ENCODE peak calls at places on chromosomes 7 and 10, in nine cellular contexts. M, N, I, X, H, E, W, Y and Z are unnamed samples.

GRCh38 chr7:141686670-141687069 is 15.3 kb downstream of the DENND11 start:
- DNase-seq in M (no peak), N (no peak), I (no peak), X (no peak), H (no peak), E (no peak), W (no peak), Y (no peak), Z (peak)

GRCh38 chr10:102404361-102405107 is 9.0 kb downstream of the NFKB2 start:
- DNase-seq in M (no peak), N (no peak), I (no peak), X (no peak), H (no peak), E (no peak), W (no peak), Y (no peak), Z (no peak)

GRCh38 chr10:3027866-3028265 is 39.5 kb upstream of the PFKP start:
- DNase-seq in M (no peak), N (no peak), I (no peak), X (no peak), H (no peak), E (no peak), W (no peak), Y (no peak), Z (no peak)

GRCh38 chr10:117501460-117502035 is 41.0 kb upstream of the EMX2 start:
- DNase-seq in M (no peak), N (no peak), I (peak), X (no peak), H (no peak), E (no peak), W (no peak), Y (no peak), Z (no peak)

GRCh38 chr7:2732959-2733584 is 45.1 kb downstream of the AMZ1 start:
- DNase-seq in M (no peak), N (no peak), I (no peak), X (no peak), H (no peak), E (peak), W (no peak), Y (no peak), Z (peak)

GRCh38 chr7:100856871-100857282 is 4.4 kb downstream of the SLC12A9 start:
- DNase-seq in M (no peak), N (no peak), I (no peak), X (no peak), H (no peak), E (no peak), W (no peak), Y (no peak), Z (no peak)

GRCh38 chr7:18402488-18403183 is 92.9 kb upstream of the HDAC9 start:
- DNase-seq in M (no peak), N (no peak), I (no peak), X (no peak), H (peak), E (no peak), W (no peak), Y (no peak), Z (peak)

GRCh38 chr7:55552320-55553086 is 19.8 kb downstream of the VOPP1 start:
- DNase-seq in M (no peak), N (no peak), I (no peak), X (no peak), H (peak), E (peak), W (no peak), Y (no peak), Z (peak)

GRCh38 chr10:44253769-44254462 is 131.0 kb downstream of the CXCL12 start:
- DNase-seq in M (no peak), N (no peak), I (peak), X (no peak), H (no peak), E (no peak), W (no peak), Y (no peak), Z (peak)

GRCh38 chr7:134446923-134447322 is 12.0 kb downstream of the AKR1B1 start:
- DNase-seq in M (no peak), N (no peak), I (no peak), X (no peak), H (no peak), E (no peak), W (no peak), Y (no peak), Z (no peak)